ENCODE peak calls at places on chromosome 4, in ten cellular contexts. W is transverse colon, H is A549, U is body of pancreas, Z is tibial nerve, A is uterus, T is HCT116, Y is heart left ventricle, J is Peyer's patch, M is suprapubic skin. Q is an unnamed sample.

GRCh38 chr4:14906805-14907204 is 95.5 kb upstream of the CPEB2 start:
- DNase-seq in H (no peak), U (no peak), T (no peak), A (no peak), Y (no peak), M (no peak), J (no peak), W (no peak), Z (no peak), Q (no peak)

GRCh38 chr4:178165251-178165650 is 723.0 kb upstream of the AGA start:
- DNase-seq in J (no peak), W (no peak), A (no peak), U (no peak), M (no peak), H (peak), Y (no peak), T (no peak), Z (no peak), Q (no peak)

GRCh38 chr4:68719075-68719473 is 48.6 kb upstream of the UGT2B15 start:
- DNase-seq in A (no peak), T (no peak), J (no peak), W (no peak), U (no peak), Z (no peak), Y (no peak), M (no peak), H (no peak), Q (no peak)

GRCh38 chr4:10080874-10081606 is 35.6 kb downstream of the WDR1 start:
- DNase-seq in H (no peak), M (peak), W (no peak), U (no peak), A (peak), T (no peak), Z (no peak), Y (peak), J (peak), Q (no peak)

GRCh38 chr4:2432991-2433530 is 14.3 kb downstream of the CFAP99 start:
- DNase-seq in U (no peak), Y (peak), J (no peak), H (no peak), W (no peak), T (no peak), A (no peak), M (no peak), Z (no peak), Q (no peak)

GRCh38 chr4:75736862-75737261 is 12.5 kb downstream of the USO1 start:
- DNase-seq in Z (no peak), T (no peak), U (no peak), W (no peak), H (no peak), J (no peak), A (no peak), M (no peak), Y (no peak), Q (no peak)

GRCh38 chr4:118682928-118683327 is 2.3 kb upstream of the METTL14 start:
- DNase-seq in W (no peak), A (no peak), J (no peak), M (no peak), T (no peak), Y (no peak), H (peak), U (no peak), Z (no peak), Q (no peak)

GRCh38 chr4:124212835-124213640 is 499.5 kb downstream of the ANKRD50 start:
- DNase-seq in T (no peak), A (peak), H (no peak), Z (peak), J (no peak), M (no peak), Y (no peak), U (peak), W (no peak), Q (no peak)

GRCh38 chr4:143337600-143338287 is 1.1 kb downstream of the GAB1 start:
- DNase-seq in T (no peak), A (peak), M (no peak), H (peak), Y (peak), Z (peak), U (peak), W (peak), J (peak), Q (peak)

GRCh38 chr4:3399277-3400194 is 42.2 kb upstream of the HGFAC start:
- DNase-seq in J (no peak), W (no peak), U (no peak), H (peak), T (peak), Z (no peak), M (no peak), Y (no peak), A (no peak), Q (no peak)

GRCh38 chr4:88523325-88524129 is at the start of gene PYURF:
- DNase-seq in M (peak), Z (peak), J (peak), A (peak), T (peak), U (peak), Y (peak), H (peak), W (peak), Q (peak)
- TF ChIP-seq POLR2A in M (peak), Z (peak), J (peak), A (peak), T (peak), U (peak), Y (peak), H (peak), W (peak), Q (peak)

GRCh38 chr4:96247096-96247495 is 407.2 kb downstream of the PDHA2 start:
- DNase-seq in Y (no peak), M (no peak), Z (no peak), U (no peak), W (no peak), H (no peak), J (no peak), A (no peak), T (no peak), Q (no peak)
- TF ChIP-seq POLR2A in Y (no peak), M (no peak), Z (no peak), U (no peak), W (no peak), H (no peak), J (no peak), A (no peak), T (no peak), Q (no peak)

DNA sequence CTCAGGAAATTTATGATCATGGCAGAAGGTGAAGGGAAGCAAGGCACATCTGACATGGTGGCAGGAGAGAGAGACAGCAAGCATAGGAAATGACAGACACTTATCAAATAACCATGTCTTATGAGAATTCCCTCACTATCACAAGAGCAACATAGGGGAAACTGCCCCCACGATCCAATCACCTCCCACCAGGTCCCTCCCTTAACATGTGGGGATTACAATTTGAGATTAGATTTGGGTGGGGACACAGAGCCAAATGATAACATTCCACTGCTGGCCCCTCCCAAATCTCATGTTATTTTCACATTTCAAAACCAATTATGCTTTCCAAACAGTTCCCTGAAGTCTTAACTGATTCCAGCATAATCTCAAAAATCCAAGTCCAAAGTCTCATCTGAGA is 8.2 kb upstream of the TMA16 start:
- DNase-seq in Z (no peak), U (no peak), J (no peak), W (no peak), T (no peak), Y (no peak), M (no peak), H (no peak), A (no peak), Q (no peak)
- TF ChIP-seq POLR2A in Z (no peak), U (no peak), J (no peak), W (no peak), T (no peak), Y (no peak), M (no peak), H (no peak), A (no peak), Q (no peak)

DNA sequence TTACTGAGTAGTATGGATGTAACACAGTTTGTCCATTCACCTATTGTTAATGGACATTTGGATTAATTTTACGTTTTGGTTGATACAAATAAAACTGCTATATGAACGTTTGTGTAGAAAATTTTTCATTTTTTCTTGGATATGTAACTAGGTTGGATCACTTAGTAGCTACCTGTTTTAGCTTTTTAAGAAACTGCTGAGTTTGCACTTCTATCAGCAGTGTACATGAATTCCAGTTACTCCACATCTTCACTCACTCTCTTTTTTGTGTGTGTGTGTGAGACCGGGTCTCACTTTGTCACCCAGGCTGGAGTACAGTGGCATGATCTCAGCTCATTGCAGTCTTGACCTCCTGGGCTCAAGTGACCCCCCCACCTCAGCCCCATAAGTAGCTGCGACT is 15.4 kb downstream of the LARP1B start:
- DNase-seq in A (no peak), M (no peak), H (no peak), U (no peak), Y (no peak), J (no peak), W (no peak), Z (no peak), T (no peak), Q (no peak)
- TF ChIP-seq POLR2A in A (no peak), M (no peak), H (no peak), U (no peak), Y (no peak), J (no peak), W (no peak), Z (no peak), T (no peak), Q (no peak)

DNA sequence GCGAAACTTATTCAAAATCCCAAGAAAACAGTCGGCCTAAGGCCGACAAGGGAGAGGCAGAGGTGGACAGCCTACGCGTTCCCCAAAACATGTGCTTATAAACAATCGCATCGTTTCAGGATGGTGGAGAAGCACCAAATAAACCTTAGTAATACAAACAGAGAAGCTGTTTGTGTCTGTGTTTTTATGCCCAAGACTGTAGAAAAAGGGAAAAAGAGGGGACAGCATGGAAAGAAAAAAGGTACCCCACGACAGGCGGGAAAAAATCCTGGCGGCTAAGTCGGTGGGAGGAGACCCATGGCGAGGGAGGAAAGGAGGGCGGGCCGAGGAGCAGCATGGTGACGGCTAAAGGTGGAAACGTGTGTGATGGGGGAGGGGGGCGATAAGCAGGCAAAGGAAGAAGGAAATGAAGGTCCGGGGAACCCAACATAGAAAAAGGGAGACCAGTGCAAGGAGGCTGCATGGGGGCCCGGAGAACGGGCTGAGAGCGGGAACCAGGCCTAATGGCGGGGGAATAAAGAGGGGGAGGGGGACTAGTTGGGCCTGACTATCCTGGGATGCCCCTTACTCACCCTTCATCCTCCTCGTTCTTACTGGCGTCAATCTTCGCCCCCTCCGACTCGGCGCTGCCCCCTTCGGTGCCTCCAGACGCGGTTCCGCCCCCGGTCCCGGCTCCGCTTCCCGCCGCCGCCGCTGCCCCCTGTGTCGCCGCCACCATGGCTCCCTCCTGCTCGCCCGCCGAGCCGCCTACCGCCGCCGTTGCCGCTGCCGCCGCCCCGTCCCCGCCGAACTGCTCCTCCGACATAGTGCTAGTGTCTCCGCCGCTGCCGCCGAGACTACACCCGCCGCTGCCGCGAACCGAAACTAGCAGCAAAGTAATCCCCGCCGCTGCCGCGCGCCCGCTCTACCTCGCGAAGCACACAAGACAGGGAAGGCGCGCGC is 646 bp downstream of the HNRNPD start:
- DNase-seq in H (peak), A (peak), W (peak), J (peak), U (peak), Y (peak), T (peak), M (peak), Z (peak), Q (peak)
- TF ChIP-seq POLR2A in H (no peak), A (no peak), W (no peak), J (peak), U (no peak), Y (no peak), T (peak), M (no peak), Z (no peak), Q (no peak)

DNA sequence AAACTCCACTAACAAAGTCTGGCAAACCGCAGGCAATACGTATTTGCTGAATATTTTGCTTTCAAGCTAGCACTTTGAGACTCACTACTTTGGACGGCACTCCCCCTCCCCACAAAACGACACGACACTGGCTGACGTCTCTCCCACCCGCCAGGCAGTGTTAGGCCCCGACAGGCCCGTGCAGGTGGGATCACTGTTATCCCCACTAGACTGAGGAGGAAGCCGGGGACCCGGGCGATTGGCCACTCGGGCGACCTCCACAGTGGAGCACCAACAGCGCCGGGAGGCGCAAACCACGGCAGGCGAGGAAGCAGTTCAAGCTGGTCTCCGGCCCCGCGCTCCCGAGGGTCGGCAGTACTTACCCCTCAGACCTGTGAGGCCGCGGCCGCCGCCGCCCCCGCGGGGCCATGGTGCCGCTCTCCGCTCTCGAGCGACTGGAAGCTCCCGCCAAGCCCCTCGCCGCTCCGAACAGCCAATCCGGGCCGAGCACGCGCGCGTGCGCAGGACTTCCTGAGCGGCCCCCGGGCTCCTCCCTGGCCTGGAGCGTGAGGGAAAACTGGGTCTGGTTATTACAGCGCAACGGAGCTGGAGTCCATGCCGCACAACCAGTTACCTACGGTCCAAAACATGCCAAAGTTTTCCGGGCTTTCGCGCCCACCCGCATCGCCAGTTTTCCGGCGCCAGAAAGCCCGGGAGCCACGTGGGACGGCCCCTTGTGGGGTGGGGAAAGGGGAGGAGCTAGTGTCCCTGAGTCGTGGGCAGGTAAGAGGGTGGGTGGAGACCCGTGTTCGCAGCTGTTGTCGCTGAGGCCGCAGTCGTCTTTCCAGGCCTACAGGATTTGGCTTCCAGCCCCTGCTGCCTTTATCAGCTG is at the start of gene CENPU:
- DNase-seq in U (peak), T (peak), H (peak), J (peak), Z (peak), W (peak), M (peak), A (peak), Y (peak), Q (peak)
- TF ChIP-seq POLR2A in U (peak), T (no peak), H (peak), J (peak), Z (peak), W (peak), M (no peak), A (peak), Y (peak), Q (peak)

DNA sequence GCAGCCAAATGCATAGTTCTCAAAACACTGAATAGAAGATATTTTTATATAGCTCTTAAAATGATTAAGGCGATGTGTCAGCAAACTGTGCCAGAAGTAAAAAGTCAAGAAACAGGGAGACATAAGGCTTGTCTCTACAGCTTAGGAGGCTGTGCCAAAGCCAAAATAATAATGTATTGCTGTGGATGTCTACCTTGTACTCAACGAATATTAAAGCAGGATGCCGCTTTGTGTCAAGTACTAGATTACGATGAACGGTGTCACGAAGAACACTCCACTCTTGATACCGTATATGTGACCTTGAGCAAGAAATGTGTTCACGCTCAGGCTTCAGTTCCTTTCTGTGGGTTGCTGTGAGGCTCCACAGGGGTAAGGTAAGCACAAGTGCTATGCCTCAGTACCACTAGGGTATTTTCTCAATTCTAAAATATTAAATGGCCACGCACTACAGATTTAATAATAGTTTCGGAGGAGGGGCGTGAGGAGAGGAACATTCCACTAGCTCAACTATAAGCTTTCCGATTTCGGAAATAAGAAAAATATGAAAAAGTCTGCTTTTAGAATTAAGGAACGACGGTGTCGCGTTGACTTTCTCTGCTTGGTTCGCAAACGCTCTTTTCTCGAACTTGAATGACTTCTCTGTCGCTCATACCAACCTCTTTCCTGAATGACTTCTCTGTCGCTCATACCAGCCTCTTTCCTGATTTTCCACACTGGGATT is 679 bp upstream of the SCOC start:
- DNase-seq in M (no peak), H (peak), T (peak), W (peak), A (no peak), Z (no peak), Y (no peak), J (peak), U (no peak), Q (no peak)
- TF ChIP-seq POLR2A in M (no peak), H (no peak), T (no peak), W (peak), A (no peak), Z (no peak), Y (no peak), J (no peak), U (peak), Q (no peak)